ENCODE peak calls at places on chromosome 14, in seven cellular contexts. W is activated CD4-positive, alpha-beta T cell treated with anti-CD3 and anti-CD28 coated beads, Interleukin-2, amount 50 U/mL, for 4 hours; J is GM23248; M is activated naive CD8-positive, alpha-beta T cell treated with anti-CD3 and anti-CD28 coated beads, Interleukin-2, amount 10 ng/mL, durations not matched to agents 7 days and 5 days; D is ureter; B is iPS-NIHi11; V is stimulated activated CD4-positive, alpha-beta T cell treated with anti-CD3 and anti-CD28 coated beads, Interleukin-12 subunit alpha, Interleukin-12 subunit beta, amount 100 ng/mL, for 24 hours. N is an unnamed sample.

GRCh38 chr14:55274760-55275159 is 3.5 kb downstream of the FBXO34 start:
- DNase-seq in W (no peak), V (no peak), J (peak; percentile 66), B (no peak), M (no peak), D (no peak), N (no peak)

GRCh38 chr14:54564071-54564798 is 2.7 kb upstream of the SAMD4A start:
- DNase-seq in M (no peak), D (no peak), J (peak; percentile 62), B (no peak), V (no peak), W (no peak), N (no peak)

GRCh38 chr14:93430889-93431670 is at the start of gene UNC79:
- DNase-seq in B (peak; percentile 76), V (no peak), W (no peak), M (no peak), J (peak; percentile 40), D (no peak), N (peak; percentile 88)

GRCh38 chr14:21521526-21521925 is 4.6 kb downstream of the SALL2 start:
- DNase-seq in D (no peak), W (no peak), B (no peak), J (peak; percentile 83), M (no peak), V (no peak), N (no peak)

GRCh38 chr14:103103461-103104388 is 9.2 kb downstream of the EXOC3L4 start:
- DNase-seq in B (peak; percentile 82), W (no peak), J (peak; percentile 68), D (peak; percentile 73), V (no peak), M (no peak), N (peak; percentile 80)

GRCh38 chr14:73663548-73664212 is 18.9 kb downstream of the DNAL1 start:
- DNase-seq in V (no peak), J (no peak), W (no peak), B (no peak), D (no peak), M (no peak), N (no peak)

GRCh38 chr14:21092147-21093011 is 6.1 kb downstream of the ZNF219 start:
- DNase-seq in J (peak; percentile 69), W (peak; percentile 91), D (peak; percentile 87), B (peak; percentile 83), M (peak; percentile 97), V (peak; percentile 80), N (peak; percentile 91)

GRCh38 chr14:22303589-22304195 is 285.3 kb downstream of the DAD1 start:
- DNase-seq in M (no peak), J (peak; percentile 48), B (peak; percentile 34), D (no peak), V (no peak), W (no peak), N (no peak)

GRCh38 chr14:58108717-58109116 is 43.3 kb downstream of the ARMH4 start:
- DNase-seq in D (no peak), W (no peak), B (no peak), V (no peak), J (no peak), M (no peak), N (no peak)

GRCh38 chr14:54839681-54840080 is 62.9 kb downstream of the GCH1 start:
- DNase-seq in J (peak; percentile 37), V (no peak), W (no peak), D (no peak), B (no peak), M (no peak), N (no peak)

GRCh38 chr14:100850841-100851585 is 25.1 kb downstream of the MEG3 start:
- DNase-seq in M (peak; percentile 85), J (peak; percentile 64), V (peak; percentile 58), B (peak; percentile 85), W (peak; percentile 67), D (peak; percentile 70), N (peak; percentile 81)

GRCh38 chr14:49946320-49947141 is 53.6 kb downstream of the ARF6 start:
- DNase-seq in M (no peak), J (peak; percentile 80), V (no peak), D (no peak), B (no peak), W (peak; percentile 35), N (no peak)

GRCh38 chr14:22819191-22819988 is 4.2 kb upstream of the SLC7A7 start:
- DNase-seq in D (peak; percentile 64), V (no peak), W (no peak), B (no peak), J (peak; percentile 84), M (no peak), N (no peak)

GRCh38 chr14:99413172-99413571 is 67.5 kb downstream of the SETD3 start:
- DNase-seq in V (no peak), D (no peak), B (no peak), J (no peak), W (no peak), M (no peak), N (no peak)

GRCh38 chr14:69828372-69828771 is 31.3 kb upstream of the SLC10A1 start:
- DNase-seq in M (no peak), D (no peak), J (no peak), B (no peak), W (no peak), V (no peak), N (no peak)

N was measured in D341Med.